ENCODE peak calls at places on chromosomes 16 and 17, in six cellular contexts. F is bronchial epithelial cell, O is AG10803, U is Panc1, Z is keratinocyte, E is brain microvascular endothelial cell. R is an unnamed sample.
A peak's percentile ranks its signal among the peaks of the same experiment; 100 is the strongest.

GRCh38 chr16:28155293-28155692 is 56.5 kb downstream of the XPO6 start:
- DNase-seq in Z (no peak), U (no peak), O (no peak), F (no peak), E (no peak), R (no peak)

GRCh38 chr16:4404247-4404966 is 12.0 kb downstream of the CORO7 start:
- DNase-seq in F (peak; percentile 43), U (no peak), Z (no peak), O (no peak), E (no peak), R (no peak)

GRCh38 chr16:46731691-46732555 is 16.2 kb downstream of the MYLK3 start:
- DNase-seq in Z (no peak), F (no peak), U (no peak), E (no peak), O (no peak), R (no peak)

GRCh38 chr17:8965394-8966168 is at the start of gene PIK3R5:
- DNase-seq in E (no peak), U (no peak), F (no peak), Z (no peak), O (no peak), R (no peak)

GRCh38 chr17:78106211-78106610 is 22.3 kb downstream of the TMC6 start:
- DNase-seq in Z (no peak), E (no peak), O (no peak), U (no peak), F (no peak), R (no peak)

GRCh38 chr17:60513014-60513413 is 13.0 kb downstream of the APPBP2 start:
- DNase-seq in Z (no peak), U (no peak), F (no peak), O (no peak), E (no peak), R (no peak)

GRCh38 chr17:20098314-20098713 is 89.2 kb downstream of the SPECC1 start:
- DNase-seq in O (no peak), E (no peak), F (no peak), U (no peak), Z (no peak), R (no peak)

GRCh38 chr16:46555981-46556380 is 65.2 kb downstream of the SHCBP1 start:
- DNase-seq in E (no peak), U (no peak), O (peak; percentile 8), Z (no peak), F (peak; percentile 11), R (no peak)

GRCh38 chr17:13346996-13347762 is 254.6 kb downstream of the HS3ST3A1 start:
- DNase-seq in E (peak; percentile 97), F (peak; percentile 92), O (peak; percentile 95), U (no peak), Z (peak; percentile 93), R (no peak)

GRCh38 chr16:47732806-47733150 is 271.6 kb downstream of the PHKB start:
- DNase-seq in O (peak; percentile 90), E (peak; percentile 95), Z (peak; percentile 42), F (peak; percentile 90), U (peak; percentile 42), R (no peak)

GRCh38 chr17:67557921-67558320 is 159.8 kb upstream of the NOL11 start:
- DNase-seq in E (peak; percentile 77), Z (no peak), U (no peak), F (no peak), O (peak; percentile 43), R (no peak)

GRCh38 chr16:49682577-49683165 is 173.2 kb downstream of the ZNF423 start:
- DNase-seq in F (no peak), Z (no peak), E (no peak), O (no peak), U (no peak), R (no peak)

GRCh38 chr16:27217256-27217655 is 13.9 kb downstream of the KDM8 start:
- DNase-seq in Z (no peak), F (no peak), U (no peak), O (peak; percentile 30), E (peak; percentile 82), R (no peak)

GRCh38 chr16:8571061-8571596 is 19.2 kb downstream of the TMEM114 start:
- DNase-seq in E (peak; percentile 71), F (peak; percentile 44), O (peak; percentile 88), Z (no peak), U (no peak), R (no peak)

GRCh38 chr16:72568502-72568901 is 396.5 kb upstream of the PMFBP1 start:
- DNase-seq in U (no peak), F (no peak), O (no peak), Z (no peak), E (no peak), R (no peak)

GRCh38 chr17:59565959-59566324 is 532 bp downstream of the DHX40 start:
- DNase-seq in F (peak; percentile 74), Z (peak; percentile 30), E (peak; percentile 82), U (no peak), O (peak; percentile 77), R (peak; percentile 75)

GRCh38 chr16:23563186-23563585 is 5.7 kb downstream of the UBFD1 start:
- DNase-seq in Z (no peak), E (no peak), F (no peak), O (no peak), U (no peak), R (no peak)

DNA sequence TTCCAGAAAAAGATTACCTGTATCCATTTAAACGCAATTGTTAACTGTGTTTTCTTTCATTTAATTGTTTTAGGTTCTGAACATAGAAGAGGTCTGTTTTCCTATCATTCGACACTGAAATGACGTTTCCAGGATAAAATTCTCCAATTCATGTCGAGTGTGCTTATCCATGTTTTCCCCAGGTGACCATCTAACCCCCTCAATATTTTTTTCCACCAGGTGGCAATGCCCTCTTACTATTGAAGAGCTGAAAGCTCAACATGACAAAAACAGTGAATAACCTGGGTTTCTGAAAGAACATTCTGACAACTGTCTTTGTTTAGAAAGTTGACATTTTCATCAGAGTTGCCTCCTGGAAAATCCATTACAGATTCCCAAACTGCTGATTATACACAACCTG is 948.7 kb downstream of the KCNJ2 start:
- DNase-seq in E (no peak), O (no peak), U (no peak), F (peak; percentile 47), Z (no peak), R (no peak)
- TF ChIP-seq CTCF in E (peak; percentile 33), O (peak; percentile 27), U (peak; percentile 42), F (peak; percentile 50), Z (peak; percentile 54), R (peak; percentile 51)

GRCh38 chr16:1430759-1431496 is at the start of gene PERCC1:
- DNase-seq in E (no peak), Z (no peak), O (no peak), U (no peak), F (no peak), R (peak; percentile 59)

GRCh38 chr16:1430214-1430758 is 592 bp upstream of the PERCC1 start:
- DNase-seq in O (no peak), U (no peak), Z (no peak), E (no peak), F (no peak), R (no peak)

GRCh38 chr16:1433263-1433560 is 2.3 kb downstream of the PERCC1 start:
- DNase-seq in F (no peak), E (no peak), Z (no peak), U (no peak), O (no peak), R (no peak)

GRCh38 chr16:1432388-1433262 is 1.7 kb downstream of the PERCC1 start:
- DNase-seq in U (no peak), E (no peak), O (no peak), Z (no peak), F (no peak), R (no peak)

GRCh38 chr16:1431497-1432270 is 806 bp downstream of the PERCC1 start:
- DNase-seq in E (no peak), Z (no peak), F (no peak), U (no peak), O (no peak), R (no peak)
- H3K4me3 ChIP-seq in E (no peak overlapping the region), Z (no peak overlapping the region), F (no peak overlapping the region), U (no peak overlapping the region), O (no peak overlapping the region), R (peak overlapping the region; percentile 50)

GRCh38 chr16:66750279-66751134 is 902 bp downstream of the DYNC1LI2 start:
- DNase-seq in O (peak; percentile 6), E (no peak), Z (no peak), F (peak; percentile 8), U (no peak), R (no peak)

GRCh38 chr16:66752379-66752778 is 970 bp upstream of the DYNC1LI2 start:
- DNase-seq in O (no peak), Z (no peak), F (peak; percentile 2), E (no peak), U (no peak), R (no peak)

GRCh38 chr16:66752958-66753357 is 1.5 kb upstream of the DYNC1LI2 start:
- DNase-seq in U (no peak), E (no peak), Z (no peak), O (no peak), F (no peak), R (no peak)

GRCh38 chr16:66751135-66751991 is at the start of gene DYNC1LI2:
- DNase-seq in U (no peak), F (peak; percentile 33), O (peak; percentile 73), E (peak; percentile 53), Z (no peak), R (no peak)

GRCh38 chr16:66751992-66752322 is 548 bp upstream of the DYNC1LI2 start:
- DNase-seq in Z (no peak), U (no peak), E (no peak), F (no peak), O (no peak), R (no peak)
- TF ChIP-seq CTCF in Z (no peak), U (peak; percentile 27), E (no peak), F (no peak), O (no peak), R (no peak)

DNA sequence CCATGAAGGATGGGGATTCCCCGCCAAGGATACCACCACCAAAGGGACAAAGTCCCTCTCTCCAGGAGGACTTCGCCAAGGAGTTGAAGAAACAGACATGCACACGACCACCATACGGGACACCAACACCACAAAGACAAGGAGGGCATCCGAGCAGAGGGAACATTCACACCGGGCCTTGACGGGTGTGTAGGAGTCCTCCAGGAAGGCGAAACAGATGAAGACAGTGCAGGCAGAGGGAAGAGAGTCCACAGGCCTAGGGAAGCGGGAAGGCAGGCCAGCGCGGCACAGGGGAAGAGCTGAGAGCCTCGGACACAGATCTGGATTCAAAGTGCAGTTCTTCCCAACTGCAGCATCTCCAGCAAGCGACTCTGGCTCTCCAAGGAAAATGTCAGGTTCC is 10.8 kb downstream of the COTL1 start:
- DNase-seq in O (no peak), Z (no peak), F (no peak), E (no peak), U (no peak), R (no peak)
- H3K4me3 ChIP-seq in O (no peak overlapping the region), Z (no peak overlapping the region), F (no peak overlapping the region), E (no peak overlapping the region), U (no peak overlapping the region), R (no peak overlapping the region)

R was measured in LNCaP clone FGC.